ENCODE peak calls at places on chromosome 10, in four cellular contexts. One of them, this sample, is unnamed. For H3K4me1, the result is how much of the 10 kb centered on the place peaks cover.

GRCh38 chr10:53697038-53697437 is 924.5 kb upstream of the MBL2 start:
- DNase-seq in GM23248: no peak
- DNase-seq in HCT116: no peak
- DNase-seq in PC-3: peak
- DNase-seq in this sample: no peak

GRCh38 chr10:96370575-96371157 is 11.9 kb upstream of the OPALIN start:
- DNase-seq in PC-3: peak
- DNase-seq in HCT116: peak
- DNase-seq in GM23248: peak
- DNase-seq in this sample: peak

GRCh38 chr10:48449501-48450232 is 143.2 kb downstream of the MAPK8 start:
- DNase-seq in GM23248: no peak
- DNase-seq in HCT116: no peak
- DNase-seq in PC-3: no peak
- DNase-seq in this sample: no peak

GRCh38 chr10:49089789-49090595 is 25.3 kb downstream of the VSTM4 start:
- DNase-seq in GM23248: peak
- DNase-seq in HCT116: no peak
- DNase-seq in PC-3: no peak
- DNase-seq in this sample: no peak

GRCh38 chr10:76786673-76787072 is 850.9 kb downstream of the KCNMA1 start:
- DNase-seq in HCT116: no peak
- DNase-seq in GM23248: peak
- DNase-seq in PC-3: peak
- DNase-seq in this sample: no peak

GRCh38 chr10:88386878-88387773 is 196.0 kb downstream of the RNLS start:
- DNase-seq in GM23248: peak
- DNase-seq in HCT116: peak
- DNase-seq in PC-3: no peak
- DNase-seq in this sample: peak

GRCh38 chr10:67327626-67328535 is 368.1 kb downstream of the CTNNA3 start:
- DNase-seq in HCT116: no peak
- DNase-seq in GM23248: no peak
- DNase-seq in PC-3: no peak
- DNase-seq in this sample: no peak

GRCh38 chr10:37314862-37315261 is 189.5 kb downstream of the ANKRD30A start:
- DNase-seq in HCT116: no peak
- DNase-seq in GM23248: no peak
- DNase-seq in PC-3: peak
- DNase-seq in this sample: no peak

GRCh38 chr10:125983161-125983560 is 86.8 kb downstream of the FANK1 start:
- DNase-seq in HCT116: no peak
- DNase-seq in GM23248: no peak
- DNase-seq in PC-3: no peak
- DNase-seq in this sample: no peak

GRCh38 chr10:64507869-64508609 is 986.8 kb downstream of the REEP3 start:
- DNase-seq in PC-3: no peak
- DNase-seq in HCT116: no peak
- DNase-seq in GM23248: no peak
- DNase-seq in this sample: no peak
- H3K4me1 ChIP-seq in PC-3: under half
- H3K4me1 ChIP-seq in HCT116: under half
- H3K4me1 ChIP-seq in GM23248: under half
- H3K4me1 ChIP-seq in this sample: under half

DNA sequence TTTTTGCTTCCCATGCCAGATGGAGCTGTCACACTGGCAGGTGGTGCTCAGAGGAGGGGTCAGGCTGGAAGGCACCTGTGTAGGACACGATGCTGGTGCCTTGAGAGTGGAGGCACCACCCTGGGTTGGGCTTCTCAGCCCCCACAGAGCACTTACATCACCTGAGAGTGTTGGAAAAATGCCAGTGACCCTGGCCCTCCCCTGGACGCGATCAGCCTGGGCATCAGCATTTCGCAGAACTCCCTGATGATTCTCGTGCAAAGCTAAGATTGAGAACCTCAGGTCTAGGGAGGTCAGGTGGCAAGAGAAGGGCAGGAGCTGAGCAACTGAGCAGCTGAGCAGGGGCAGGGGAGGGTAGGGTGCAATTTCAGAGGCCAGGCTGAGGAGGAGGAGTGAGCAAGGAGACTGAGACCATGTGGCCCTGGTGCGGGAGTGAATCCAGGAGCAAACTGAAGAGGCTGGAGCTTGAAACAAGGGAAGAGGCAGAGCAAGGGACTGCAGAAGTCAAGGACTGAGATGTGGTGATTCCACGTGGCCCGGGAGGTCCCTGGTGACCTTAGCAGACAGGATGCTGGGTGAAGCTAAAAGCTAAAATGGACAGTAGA is 24.7 kb upstream of the GRID1 start:
- DNase-seq in PC-3: no peak
- DNase-seq in GM23248: no peak
- DNase-seq in HCT116: no peak
- DNase-seq in this sample: no peak
- TF ChIP-seq EZH2phosphoT487 in PC-3: no peak
- TF ChIP-seq EZH2phosphoT487 in GM23248: no peak
- TF ChIP-seq EZH2phosphoT487 in HCT116: no peak
- TF ChIP-seq EZH2phosphoT487 in this sample: no peak

DNA sequence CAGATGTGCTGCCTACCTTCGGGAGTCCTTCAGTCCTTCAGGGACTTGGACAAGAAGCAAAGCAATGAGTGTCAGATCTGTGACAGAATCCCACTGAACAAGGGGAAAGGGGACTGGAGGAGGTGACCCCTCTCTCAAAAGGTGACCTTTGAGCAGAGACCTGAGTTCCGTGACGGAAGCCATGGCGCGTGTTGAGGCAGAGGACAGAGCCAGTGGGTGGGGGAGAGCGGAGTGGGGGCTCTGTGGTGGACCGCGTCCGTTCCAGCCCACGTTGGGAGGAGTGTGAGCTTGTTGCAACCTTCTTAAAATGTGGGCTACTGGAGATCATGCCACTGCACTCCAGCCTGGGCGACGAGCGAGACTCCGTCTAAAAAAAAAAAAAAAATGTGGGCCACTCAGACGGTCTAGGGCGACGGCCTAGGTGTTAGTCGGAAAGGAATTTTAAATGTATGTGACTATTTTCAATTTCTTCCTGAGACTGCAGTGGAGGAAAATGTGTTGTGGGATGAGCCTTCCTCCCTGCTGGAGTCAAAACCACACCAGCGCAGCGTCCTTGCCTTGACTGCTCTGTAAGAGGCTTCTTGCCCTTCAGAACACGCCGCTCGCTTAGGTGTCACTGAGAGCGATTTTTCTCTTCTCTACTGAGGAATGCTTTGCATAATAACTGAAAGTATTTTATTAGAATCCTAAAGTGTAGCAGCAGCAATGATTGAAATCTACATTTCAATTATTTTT is 272.7 kb downstream of the CELF2 start:
- DNase-seq in GM23248: no peak
- DNase-seq in PC-3: no peak
- DNase-seq in HCT116: no peak
- DNase-seq in this sample: no peak
- H3K4me1 ChIP-seq in GM23248: under half
- H3K4me1 ChIP-seq in PC-3: under half
- H3K4me1 ChIP-seq in HCT116: under half
- H3K4me1 ChIP-seq in this sample: under half

DNA sequence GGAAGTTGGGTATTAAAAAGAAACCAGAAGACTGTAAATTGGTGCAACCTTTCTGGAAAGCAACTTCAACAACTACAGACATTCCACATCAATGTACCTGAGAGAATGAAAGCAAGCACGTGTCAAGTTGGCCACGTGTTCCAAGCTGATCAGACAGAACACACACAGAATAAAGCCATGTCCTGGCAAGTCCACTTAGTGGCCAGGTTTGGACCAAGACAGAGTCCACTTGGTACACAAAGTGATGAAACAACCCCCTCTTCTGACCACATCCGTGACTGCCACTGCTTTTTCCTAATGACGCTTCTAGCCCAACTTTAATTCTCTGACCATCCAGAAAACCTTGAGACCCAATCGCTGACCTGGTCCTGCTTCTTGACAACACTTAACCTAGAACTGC is 109.4 kb downstream of the ABLIM1 start:
- DNase-seq in PC-3: peak
- DNase-seq in HCT116: peak
- DNase-seq in GM23248: peak
- DNase-seq in this sample: peak
- TF ChIP-seq EZH2phosphoT487 in PC-3: no peak
- TF ChIP-seq EZH2phosphoT487 in HCT116: no peak
- TF ChIP-seq EZH2phosphoT487 in GM23248: no peak
- TF ChIP-seq EZH2phosphoT487 in this sample: no peak